ENCODE peak calls at places on chromosome 19, in six cellular contexts. V, C, W, T, H and A are unnamed samples.

GRCh38 chr19:49678970-49679831 is 2.1 kb downstream of the PRMT1 start:
- DNase-seq in V (no peak), C (no peak), W (no peak), T (no peak), H (no peak), A (no peak)

GRCh38 chr19:34556500-34556899 is 74.9 kb downstream of the WTIP start:
- DNase-seq in V (peak), C (peak), W (no peak), T (no peak), H (peak), A (no peak)

GRCh38 chr19:36331353-36332228 is 47.4 kb downstream of the ZFP14 start:
- DNase-seq in V (no peak), C (peak), W (peak), T (peak), H (peak), A (peak)

GRCh38 chr19:10288662-10289166 is 1.0 kb upstream of the ICAM5 start:
- DNase-seq in V (peak), C (peak), W (peak), T (peak), H (peak), A (no peak)

GRCh38 chr19:16637535-16637934 is 9.5 kb upstream of the MED26 start:
- DNase-seq in V (no peak), C (no peak), W (no peak), T (no peak), H (no peak), A (no peak)

GRCh38 chr19:6802336-6803035 is 30.0 kb downstream of the VAV1 start:
- DNase-seq in V (peak), C (no peak), W (no peak), T (peak), H (peak), A (no peak)

GRCh38 chr19:51777570-51778460 is 16.8 kb downstream of the FPR2 start:
- DNase-seq in V (peak), C (peak), W (peak), T (peak), H (peak), A (peak)

GRCh38 chr19:403221-404036 is 5.5 kb downstream of the C2CD4C start:
- DNase-seq in V (no peak), C (no peak), W (peak), T (no peak), H (no peak), A (no peak)

GRCh38 chr19:4444765-4445741 is 12.5 kb downstream of the UBXN6 start:
- DNase-seq in V (no peak), C (peak), W (no peak), T (no peak), H (no peak), A (no peak)

GRCh38 chr19:33662391-33662790 is 40.6 kb downstream of the CHST8 start:
- DNase-seq in V (no peak), C (no peak), W (no peak), T (no peak), H (no peak), A (no peak)

GRCh38 chr19:8020681-8021080 is 15.2 kb upstream of the ELAVL1 start:
- DNase-seq in V (no peak), C (no peak), W (no peak), T (no peak), H (no peak), A (no peak)

GRCh38 chr19:48965033-48965805 is at the start of gene FTL:
- DNase-seq in V (peak), C (peak), W (peak), T (peak), H (peak), A (peak)

GRCh38 chr19:48910803-48911202 is 10.7 kb downstream of the NUCB1 start:
- DNase-seq in V (no peak), C (no peak), W (no peak), T (no peak), H (no peak), A (no peak)

GRCh38 chr19:30941591-30941990 is 407.6 kb downstream of the TSHZ3 start:
- DNase-seq in V (no peak), C (no peak), W (no peak), T (no peak), H (no peak), A (no peak)

GRCh38 chr19:50565984-50566903 is 2.0 kb downstream of the LRRC4B start:
- DNase-seq in V (no peak), C (no peak), W (no peak), T (no peak), H (peak), A (no peak)

GRCh38 chr19:46863818-46864629 is 3.2 kb downstream of the ARHGAP35 start:
- DNase-seq in V (no peak), C (no peak), W (peak), T (no peak), H (peak), A (no peak)

GRCh38 chr19:58562126-58563033 is 4.0 kb upstream of the UBE2M start:
- DNase-seq in V (no peak), C (no peak), W (peak), T (no peak), H (peak), A (no peak)

GRCh38 chr19:7926021-7926726 is at the start of gene CTXN1:
- DNase-seq in V (no peak), C (peak), W (peak), T (peak), H (peak), A (no peak)

GRCh38 chr19:42461700-42462324 is 19.1 kb upstream of the CXCL17 start:
- DNase-seq in V (no peak), C (no peak), W (no peak), T (no peak), H (no peak), A (no peak)

GRCh38 chr19:50026550-50026906 is 723 bp downstream of the ZNF473 start:
- DNase-seq in V (no peak), C (no peak), W (no peak), T (no peak), H (no peak), A (no peak)

GRCh38 chr19:50377051-50377441 is 789 bp downstream of the NR1H2 start:
- DNase-seq in V (peak), C (peak), W (peak), T (peak), H (peak), A (no peak)

GRCh38 chr19:34962281-34962944 is 1.6 kb downstream of the ZNF792 start:
- DNase-seq in V (no peak), C (peak), W (peak), T (no peak), H (no peak), A (no peak)

GRCh38 chr19:48784527-48784926 is 26.3 kb downstream of the BCAT2 start:
- DNase-seq in V (no peak), C (peak), W (no peak), T (no peak), H (no peak), A (no peak)

GRCh38 chr19:1744133-1744665 is 9.1 kb upstream of the ONECUT3 start:
- DNase-seq in V (no peak), C (no peak), W (no peak), T (no peak), H (no peak), A (no peak)

GRCh38 chr19:4367336-4367723 is 24.0 kb downstream of the MPND start:
- DNase-seq in V (no peak), C (no peak), W (no peak), T (no peak), H (no peak), A (no peak)

GRCh38 chr19:4602173-4602788 is 37.0 kb upstream of the TNFAIP8L1 start:
- DNase-seq in V (no peak), C (no peak), W (no peak), T (no peak), H (no peak), A (no peak)

GRCh38 chr19:18466354-18466753 is 28.4 kb upstream of the ISYNA1 start:
- DNase-seq in V (no peak), C (no peak), W (no peak), T (no peak), H (no peak), A (no peak)

GRCh38 chr19:23321953-23322549 is 71.9 kb upstream of the ZNF724 start:
- DNase-seq in V (no peak), C (no peak), W (no peak), T (no peak), H (no peak), A (no peak)

GRCh38 chr19:45601524-45602522 is at the start of gene GPR4:
- DNase-seq in V (no peak), C (no peak), W (peak), T (no peak), H (peak), A (no peak)

GRCh38 chr19:29287061-29287460 is 74.1 kb upstream of the UQCRFS1 start:
- DNase-seq in V (no peak), C (no peak), W (peak), T (no peak), H (no peak), A (no peak)

GRCh38 chr19:13621413-13621812 is 115.1 kb upstream of the CACNA1A start:
- DNase-seq in V (peak), C (peak), W (no peak), T (no peak), H (peak), A (peak)
- TF ChIP-seq REST in V (no peak), C (no peak), W (no peak), T (no peak), H (no peak), A (no peak)

GRCh38 chr19:12365372-12366162 is at the start of gene ZNF442:
- DNase-seq in V (no peak), C (peak), W (peak), T (no peak), H (peak), A (peak)

GRCh38 chr19:12365094-12365371 is 450 bp downstream of the ZNF442 start:
- DNase-seq in V (no peak), C (peak), W (peak), T (no peak), H (peak), A (no peak)

DNA sequence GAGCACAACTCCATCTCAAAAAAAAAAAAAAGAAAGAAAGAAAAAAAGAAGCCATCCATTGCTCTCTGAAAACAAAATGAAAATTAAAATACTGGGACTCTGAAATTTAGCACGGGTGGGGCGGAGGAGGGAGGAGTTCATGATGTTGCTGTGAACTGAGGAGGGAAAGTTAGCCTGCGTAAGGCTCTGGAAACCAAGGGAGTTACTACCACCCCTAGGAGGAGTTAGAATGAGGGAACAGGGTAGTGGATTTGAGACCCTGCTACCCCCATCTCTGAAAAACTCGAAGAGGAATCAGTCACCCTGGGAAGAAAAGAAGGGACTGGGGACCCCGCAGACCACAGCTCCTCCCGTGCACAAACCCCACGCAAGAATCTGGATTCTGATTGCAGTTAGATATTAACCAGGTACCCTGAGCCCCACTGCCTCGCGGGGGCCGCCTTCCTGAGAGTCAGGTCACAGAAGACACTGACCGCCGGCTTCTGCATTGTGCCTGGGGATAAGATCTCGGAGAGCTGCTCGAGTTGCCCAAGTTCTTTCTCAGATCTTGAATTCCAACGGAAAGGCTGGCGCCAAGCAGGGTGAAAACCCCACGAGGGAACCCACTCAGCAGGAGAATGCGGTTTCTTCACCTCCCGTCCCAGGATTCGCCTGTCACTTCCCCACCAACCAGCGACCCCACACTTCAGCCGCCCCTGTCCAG is 941 bp downstream of the ZNF442 start:
- DNase-seq in V (no peak), C (peak), W (peak), T (no peak), H (peak), A (no peak)
- TF ChIP-seq REST in V (no peak), C (no peak), W (no peak), T (no peak), H (no peak), A (no peak)

DNA sequence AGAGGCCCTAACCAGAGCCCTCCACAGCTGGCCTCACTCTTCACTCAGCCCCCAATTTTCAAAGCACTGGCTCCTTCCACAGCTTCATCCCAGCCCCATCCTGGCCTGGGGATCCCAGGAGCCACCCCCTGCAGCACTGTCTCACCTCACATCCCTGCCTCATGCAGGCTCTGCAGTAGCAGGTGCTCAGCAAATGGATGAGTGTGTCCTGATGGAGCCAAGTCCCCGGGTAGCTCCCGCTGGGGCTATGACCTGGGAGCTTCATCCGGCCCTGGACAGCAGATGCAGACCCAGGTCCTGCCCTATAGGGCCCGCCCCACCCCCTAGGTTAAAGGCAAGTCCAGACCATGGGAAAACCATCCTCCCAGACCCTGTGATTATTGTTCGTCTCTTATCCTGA is 143.2 kb upstream of the ZNF507 start:
- DNase-seq in V (no peak), C (no peak), W (no peak), T (no peak), H (no peak), A (no peak)
- TF ChIP-seq REST in V (no peak), C (no peak), W (no peak), T (no peak), H (no peak), A (no peak)

GRCh38 chr19:40613669-40614594 is 12.8 kb downstream of the LTBP4 start:
- DNase-seq in V (peak), C (peak), W (no peak), T (peak), H (peak), A (no peak)

GRCh38 chr19:40616941-40617340 is 15.8 kb downstream of the LTBP4 start:
- DNase-seq in V (no peak), C (no peak), W (no peak), T (no peak), H (no peak), A (no peak)

GRCh38 chr19:40612831-40613668 is 11.9 kb downstream of the LTBP4 start:
- DNase-seq in V (no peak), C (peak), W (peak), T (peak), H (peak), A (no peak)

GRCh38 chr19:40616178-40616577 is 15.0 kb downstream of the LTBP4 start:
- DNase-seq in V (no peak), C (no peak), W (no peak), T (no peak), H (no peak), A (no peak)

GRCh38 chr19:40614595-40615411 is 13.6 kb downstream of the LTBP4 start:
- DNase-seq in V (peak), C (peak), W (peak), T (no peak), H (peak), A (no peak)
- TF ChIP-seq REST in V (no peak), C (no peak), W (no peak), T (no peak), H (no peak), A (no peak)